ENCODE peak calls at places on chromosomes 3 and 15, in nine cellular contexts. Q is AG08396; I is small intestine; G is activated naive CD4-positive, alpha-beta T cell treated with anti-CD3 and anti-CD28 coated beads for 36 hours; O is hypothalamus; J is germinal center; K is A172; C is nephron progenitor cell; T is stimulated activated naive CD4-positive, alpha-beta T cell. E is an unnamed sample.

GRCh38 chr15:34116620-34117019 is 14.7 kb downstream of the PGBD4 start:
- DNase-seq in O (no peak), C (no peak), K (peak), Q (no peak), G (no peak), T (no peak), J (no peak), I (no peak), E (no peak)

GRCh38 chr3:27696906-27697305 is 25.2 kb downstream of the EOMES start:
- DNase-seq in Q (no peak), K (no peak), O (no peak), I (no peak), C (no peak), J (no peak), G (no peak), T (no peak), E (no peak)

GRCh38 chr15:40047413-40048154 is 8.6 kb upstream of the SRP14 start:
- DNase-seq in C (no peak), O (peak), I (peak), G (peak), T (no peak), K (peak), Q (peak), J (peak), E (no peak)

GRCh38 chr3:63972196-63972595 is 51.1 kb downstream of the PSMD6 start:
- DNase-seq in J (no peak), Q (peak), C (no peak), K (no peak), T (no peak), G (no peak), O (no peak), I (no peak), E (no peak)

GRCh38 chr15:73632670-73633058 is 525 bp downstream of the NPTN start:
- DNase-seq in K (no peak), G (peak), O (no peak), I (no peak), Q (no peak), C (no peak), T (peak), J (no peak), E (no peak)

GRCh38 chr3:38005076-38006020 is 14.8 kb downstream of the VILL start:
- DNase-seq in Q (no peak), O (peak), C (no peak), K (no peak), T (no peak), J (no peak), G (no peak), I (no peak), E (no peak)

GRCh38 chr15:96703794-96704550 is 373.5 kb downstream of the NR2F2 start:
- DNase-seq in C (no peak), J (no peak), Q (no peak), K (no peak), O (no peak), G (no peak), I (no peak), T (no peak), E (no peak)

GRCh38 chr3:143484851-143485512 is 363.3 kb downstream of the SLC9A9 start:
- DNase-seq in I (no peak), J (no peak), Q (no peak), O (no peak), T (no peak), C (no peak), G (no peak), K (no peak), E (no peak)

GRCh38 chr3:99242271-99242670 is 340.8 kb upstream of the DCBLD2 start:
- DNase-seq in O (no peak), J (no peak), I (no peak), T (no peak), G (no peak), K (no peak), Q (no peak), C (no peak), E (no peak)

GRCh38 chr3:140711043-140711718 is 33.3 kb downstream of the TRIM42 start:
- DNase-seq in G (no peak), O (no peak), Q (no peak), T (no peak), J (no peak), I (no peak), C (no peak), K (no peak), E (no peak)

GRCh38 chr3:120420855-120421570 is 29.8 kb downstream of the FSTL1 start:
- DNase-seq in I (no peak), K (no peak), G (no peak), J (no peak), T (no peak), O (peak), C (no peak), Q (peak), E (no peak)

GRCh38 chr15:60395276-60396011 is 2.3 kb downstream of the ANXA2 start:
- DNase-seq in O (no peak), G (no peak), I (no peak), Q (no peak), K (no peak), T (no peak), J (no peak), C (no peak), E (no peak)

GRCh38 chr3:140682586-140682985 is 4.7 kb downstream of the TRIM42 start:
- DNase-seq in O (no peak), I (no peak), K (no peak), Q (no peak), C (no peak), J (no peak), G (no peak), T (no peak), E (no peak)

GRCh38 chr3:143445118-143445517 is 325.5 kb downstream of the CHST2 start:
- DNase-seq in I (no peak), J (no peak), K (peak), C (no peak), Q (no peak), T (no peak), O (no peak), G (peak), E (no peak)

GRCh38 chr3:106088270-106088669 is 219.5 kb upstream of the CBLB start:
- DNase-seq in J (no peak), K (no peak), T (no peak), G (no peak), I (no peak), Q (no peak), C (no peak), O (no peak), E (no peak)

GRCh38 chr15:100105101-100105500 is 236.7 kb downstream of the ADAMTS17 start:
- DNase-seq in I (no peak), T (no peak), O (no peak), Q (no peak), G (no peak), J (no peak), C (no peak), K (no peak), E (no peak)

GRCh38 chr3:10142707-10143560 is 1.4 kb downstream of the VHL start:
- DNase-seq in K (no peak), J (peak), I (peak), T (no peak), C (no peak), G (peak), O (no peak), Q (no peak), E (no peak)

GRCh38 chr15:99526671-99527070 is 39.1 kb upstream of the MEF2A start:
- DNase-seq in K (no peak), I (no peak), G (no peak), C (no peak), Q (no peak), J (no peak), T (no peak), O (no peak), E (no peak)

GRCh38 chr3:61078016-61078415 is 173.2 kb downstream of the FHIT start:
- DNase-seq in T (no peak), C (no peak), O (no peak), G (no peak), Q (no peak), I (no peak), J (no peak), K (no peak), E (no peak)

GRCh38 chr3:107987036-107987557 is 103.7 kb downstream of the CD47 start:
- DNase-seq in O (no peak), Q (peak), J (no peak), C (no peak), I (peak), T (no peak), G (no peak), K (peak), E (no peak)

GRCh38 chr15:60758961-60759729 is 280.2 kb upstream of the ICE2 start:
- DNase-seq in G (no peak), Q (peak), C (no peak), O (no peak), I (no peak), J (no peak), K (peak), T (no peak), E (no peak)

GRCh38 chr3:190495796-190496195 is 18.1 kb upstream of the IL1RAP start:
- DNase-seq in Q (no peak), G (no peak), K (no peak), J (no peak), T (no peak), I (no peak), O (no peak), C (no peak), E (no peak)